ENCODE peak calls at places on chromosomes 2 and 18, in six cellular contexts. One of them, this sample, is unnamed.

GRCh38 chr2:66521459-66521858 is 86.5 kb downstream of the MEIS1 start:
- DNase-seq in stimulated activated CD8-positive, alpha-beta memory T cell treated with anti-CD3 and anti-CD28 coated beads, Interleukin-4, amount 100 ng/mL, for 1 hour: no peak
- DNase-seq in cardiac muscle cell: no peak
- DNase-seq in activated T-cell treated with anti-CD3 and anti-CD28 coated beads for 1 hour: no peak
- DNase-seq in nephron progenitor cell: no peak
- DNase-seq in brain microvascular endothelial cell: no peak
- DNase-seq in this sample: no peak

GRCh38 chr18:74284501-74285004 is 7.2 kb downstream of the CYB5A start:
- DNase-seq in activated T-cell treated with anti-CD3 and anti-CD28 coated beads for 1 hour: no peak
- DNase-seq in cardiac muscle cell: peak; percentile 61
- DNase-seq in brain microvascular endothelial cell: no peak
- DNase-seq in stimulated activated CD8-positive, alpha-beta memory T cell treated with anti-CD3 and anti-CD28 coated beads, Interleukin-4, amount 100 ng/mL, for 1 hour: no peak
- DNase-seq in nephron progenitor cell: no peak
- DNase-seq in this sample: no peak

GRCh38 chr2:72095364-72095763 is 52.3 kb downstream of the CYP26B1 start:
- DNase-seq in stimulated activated CD8-positive, alpha-beta memory T cell treated with anti-CD3 and anti-CD28 coated beads, Interleukin-4, amount 100 ng/mL, for 1 hour: no peak
- DNase-seq in nephron progenitor cell: no peak
- DNase-seq in brain microvascular endothelial cell: no peak
- DNase-seq in cardiac muscle cell: no peak
- DNase-seq in activated T-cell treated with anti-CD3 and anti-CD28 coated beads for 1 hour: no peak
- DNase-seq in this sample: no peak

GRCh38 chr2:9467687-9468086 is 6.7 kb upstream of the IAH1 start:
- DNase-seq in activated T-cell treated with anti-CD3 and anti-CD28 coated beads for 1 hour: no peak
- DNase-seq in cardiac muscle cell: no peak
- DNase-seq in brain microvascular endothelial cell: no peak
- DNase-seq in nephron progenitor cell: no peak
- DNase-seq in stimulated activated CD8-positive, alpha-beta memory T cell treated with anti-CD3 and anti-CD28 coated beads, Interleukin-4, amount 100 ng/mL, for 1 hour: no peak
- DNase-seq in this sample: no peak

GRCh38 chr2:120683701-120684100 is 52.0 kb upstream of the GLI2 start:
- DNase-seq in activated T-cell treated with anti-CD3 and anti-CD28 coated beads for 1 hour: no peak
- DNase-seq in brain microvascular endothelial cell: no peak
- DNase-seq in stimulated activated CD8-positive, alpha-beta memory T cell treated with anti-CD3 and anti-CD28 coated beads, Interleukin-4, amount 100 ng/mL, for 1 hour: no peak
- DNase-seq in cardiac muscle cell: no peak
- DNase-seq in nephron progenitor cell: no peak
- DNase-seq in this sample: no peak

GRCh38 chr2:10303634-10304378 is 1.1 kb downstream of the HPCAL1 start:
- DNase-seq in nephron progenitor cell: peak; percentile 73
- DNase-seq in stimulated activated CD8-positive, alpha-beta memory T cell treated with anti-CD3 and anti-CD28 coated beads, Interleukin-4, amount 100 ng/mL, for 1 hour: peak; percentile 21
- DNase-seq in cardiac muscle cell: peak; percentile 64
- DNase-seq in brain microvascular endothelial cell: no peak
- DNase-seq in activated T-cell treated with anti-CD3 and anti-CD28 coated beads for 1 hour: peak; percentile 29
- DNase-seq in this sample: peak; percentile 69

GRCh38 chr18:60499675-60500074 is 127.1 kb upstream of the MC4R start:
- DNase-seq in brain microvascular endothelial cell: no peak
- DNase-seq in activated T-cell treated with anti-CD3 and anti-CD28 coated beads for 1 hour: no peak
- DNase-seq in cardiac muscle cell: no peak
- DNase-seq in nephron progenitor cell: no peak
- DNase-seq in stimulated activated CD8-positive, alpha-beta memory T cell treated with anti-CD3 and anti-CD28 coated beads, Interleukin-4, amount 100 ng/mL, for 1 hour: no peak
- DNase-seq in this sample: no peak

GRCh38 chr2:75162897-75163296 is 36.4 kb downstream of the TACR1 start:
- DNase-seq in brain microvascular endothelial cell: no peak
- DNase-seq in stimulated activated CD8-positive, alpha-beta memory T cell treated with anti-CD3 and anti-CD28 coated beads, Interleukin-4, amount 100 ng/mL, for 1 hour: no peak
- DNase-seq in cardiac muscle cell: no peak
- DNase-seq in activated T-cell treated with anti-CD3 and anti-CD28 coated beads for 1 hour: no peak
- DNase-seq in nephron progenitor cell: no peak
- DNase-seq in this sample: no peak

GRCh38 chr2:175964195-175964594 is 37.9 kb downstream of the LNPK start:
- DNase-seq in stimulated activated CD8-positive, alpha-beta memory T cell treated with anti-CD3 and anti-CD28 coated beads, Interleukin-4, amount 100 ng/mL, for 1 hour: no peak
- DNase-seq in cardiac muscle cell: no peak
- DNase-seq in activated T-cell treated with anti-CD3 and anti-CD28 coated beads for 1 hour: no peak
- DNase-seq in brain microvascular endothelial cell: no peak
- DNase-seq in nephron progenitor cell: no peak
- DNase-seq in this sample: no peak

GRCh38 chr18:33495278-33495677 is 54.8 kb upstream of the CCDC178 start:
- DNase-seq in activated T-cell treated with anti-CD3 and anti-CD28 coated beads for 1 hour: no peak
- DNase-seq in nephron progenitor cell: peak; percentile 29
- DNase-seq in cardiac muscle cell: peak; percentile 52
- DNase-seq in brain microvascular endothelial cell: peak; percentile 56
- DNase-seq in stimulated activated CD8-positive, alpha-beta memory T cell treated with anti-CD3 and anti-CD28 coated beads, Interleukin-4, amount 100 ng/mL, for 1 hour: no peak
- DNase-seq in this sample: peak; percentile 34

GRCh38 chr2:240921319-240922233 is 15.4 kb downstream of the CROCC2 start:
- DNase-seq in nephron progenitor cell: peak; percentile 3
- DNase-seq in cardiac muscle cell: peak; percentile 93
- DNase-seq in brain microvascular endothelial cell: peak; percentile 90
- DNase-seq in stimulated activated CD8-positive, alpha-beta memory T cell treated with anti-CD3 and anti-CD28 coated beads, Interleukin-4, amount 100 ng/mL, for 1 hour: no peak
- DNase-seq in activated T-cell treated with anti-CD3 and anti-CD28 coated beads for 1 hour: no peak
- DNase-seq in this sample: peak; percentile 6

GRCh38 chr18:8948471-8949149 is 153.9 kb upstream of the NDUFV2 start:
- DNase-seq in cardiac muscle cell: peak; percentile 74
- DNase-seq in stimulated activated CD8-positive, alpha-beta memory T cell treated with anti-CD3 and anti-CD28 coated beads, Interleukin-4, amount 100 ng/mL, for 1 hour: no peak
- DNase-seq in nephron progenitor cell: no peak
- DNase-seq in brain microvascular endothelial cell: peak; percentile 76
- DNase-seq in activated T-cell treated with anti-CD3 and anti-CD28 coated beads for 1 hour: no peak
- DNase-seq in this sample: no peak

GRCh38 chr2:128451084-128451483 is 132.4 kb upstream of the HS6ST1 start:
- DNase-seq in stimulated activated CD8-positive, alpha-beta memory T cell treated with anti-CD3 and anti-CD28 coated beads, Interleukin-4, amount 100 ng/mL, for 1 hour: no peak
- DNase-seq in cardiac muscle cell: no peak
- DNase-seq in nephron progenitor cell: no peak
- DNase-seq in activated T-cell treated with anti-CD3 and anti-CD28 coated beads for 1 hour: no peak
- DNase-seq in brain microvascular endothelial cell: no peak
- DNase-seq in this sample: peak; percentile 1

GRCh38 chr2:149169653-149170052 is 131.2 kb downstream of the LYPD6B start:
- DNase-seq in brain microvascular endothelial cell: no peak
- DNase-seq in activated T-cell treated with anti-CD3 and anti-CD28 coated beads for 1 hour: no peak
- DNase-seq in nephron progenitor cell: no peak
- DNase-seq in cardiac muscle cell: no peak
- DNase-seq in stimulated activated CD8-positive, alpha-beta memory T cell treated with anti-CD3 and anti-CD28 coated beads, Interleukin-4, amount 100 ng/mL, for 1 hour: no peak
- DNase-seq in this sample: no peak

GRCh38 chr2:171965661-171966060 is 34.1 kb upstream of the METAP1D start:
- DNase-seq in nephron progenitor cell: no peak
- DNase-seq in stimulated activated CD8-positive, alpha-beta memory T cell treated with anti-CD3 and anti-CD28 coated beads, Interleukin-4, amount 100 ng/mL, for 1 hour: no peak
- DNase-seq in brain microvascular endothelial cell: no peak
- DNase-seq in cardiac muscle cell: no peak
- DNase-seq in activated T-cell treated with anti-CD3 and anti-CD28 coated beads for 1 hour: no peak
- DNase-seq in this sample: no peak

GRCh38 chr2:212145111-212145510 is 393.5 kb downstream of the ERBB4 start:
- DNase-seq in activated T-cell treated with anti-CD3 and anti-CD28 coated beads for 1 hour: no peak
- DNase-seq in brain microvascular endothelial cell: peak; percentile 37
- DNase-seq in cardiac muscle cell: peak; percentile 34
- DNase-seq in nephron progenitor cell: no peak
- DNase-seq in stimulated activated CD8-positive, alpha-beta memory T cell treated with anti-CD3 and anti-CD28 coated beads, Interleukin-4, amount 100 ng/mL, for 1 hour: no peak
- DNase-seq in this sample: no peak

GRCh38 chr2:171810409-171810993 is 83.5 kb downstream of the SLC25A12 start:
- DNase-seq in cardiac muscle cell: peak; percentile 51
- DNase-seq in stimulated activated CD8-positive, alpha-beta memory T cell treated with anti-CD3 and anti-CD28 coated beads, Interleukin-4, amount 100 ng/mL, for 1 hour: no peak
- DNase-seq in nephron progenitor cell: no peak
- DNase-seq in brain microvascular endothelial cell: peak; percentile 12
- DNase-seq in activated T-cell treated with anti-CD3 and anti-CD28 coated beads for 1 hour: no peak
- DNase-seq in this sample: no peak

GRCh38 chr2:170878061-170878460 is 51.0 kb upstream of the GORASP2 start:
- DNase-seq in cardiac muscle cell: no peak
- DNase-seq in nephron progenitor cell: no peak
- DNase-seq in activated T-cell treated with anti-CD3 and anti-CD28 coated beads for 1 hour: no peak
- DNase-seq in brain microvascular endothelial cell: no peak
- DNase-seq in stimulated activated CD8-positive, alpha-beta memory T cell treated with anti-CD3 and anti-CD28 coated beads, Interleukin-4, amount 100 ng/mL, for 1 hour: no peak
- DNase-seq in this sample: no peak

GRCh38 chr2:202096736-202097135 is 23.7 kb downstream of the KIAA2012 start:
- DNase-seq in activated T-cell treated with anti-CD3 and anti-CD28 coated beads for 1 hour: no peak
- DNase-seq in cardiac muscle cell: no peak
- DNase-seq in nephron progenitor cell: no peak
- DNase-seq in brain microvascular endothelial cell: no peak
- DNase-seq in stimulated activated CD8-positive, alpha-beta memory T cell treated with anti-CD3 and anti-CD28 coated beads, Interleukin-4, amount 100 ng/mL, for 1 hour: no peak
- DNase-seq in this sample: no peak

GRCh38 chr18:67464499-67464898 is 52.0 kb downstream of the DSEL start:
- DNase-seq in activated T-cell treated with anti-CD3 and anti-CD28 coated beads for 1 hour: no peak
- DNase-seq in brain microvascular endothelial cell: no peak
- DNase-seq in cardiac muscle cell: no peak
- DNase-seq in stimulated activated CD8-positive, alpha-beta memory T cell treated with anti-CD3 and anti-CD28 coated beads, Interleukin-4, amount 100 ng/mL, for 1 hour: no peak
- DNase-seq in nephron progenitor cell: no peak
- DNase-seq in this sample: no peak

GRCh38 chr2:19757586-19757985 is 144.2 kb downstream of the TTC32 start:
- DNase-seq in stimulated activated CD8-positive, alpha-beta memory T cell treated with anti-CD3 and anti-CD28 coated beads, Interleukin-4, amount 100 ng/mL, for 1 hour: no peak
- DNase-seq in activated T-cell treated with anti-CD3 and anti-CD28 coated beads for 1 hour: no peak
- DNase-seq in nephron progenitor cell: no peak
- DNase-seq in cardiac muscle cell: no peak
- DNase-seq in brain microvascular endothelial cell: no peak
- DNase-seq in this sample: no peak

GRCh38 chr2:180516204-180516603 is 464.2 kb upstream of the UBE2E3 start:
- DNase-seq in activated T-cell treated with anti-CD3 and anti-CD28 coated beads for 1 hour: no peak
- DNase-seq in stimulated activated CD8-positive, alpha-beta memory T cell treated with anti-CD3 and anti-CD28 coated beads, Interleukin-4, amount 100 ng/mL, for 1 hour: no peak
- DNase-seq in cardiac muscle cell: no peak
- DNase-seq in brain microvascular endothelial cell: no peak
- DNase-seq in nephron progenitor cell: no peak
- DNase-seq in this sample: no peak

GRCh38 chr18:49547701-49548100 is 14.2 kb upstream of the LIPG start:
- DNase-seq in brain microvascular endothelial cell: no peak
- DNase-seq in nephron progenitor cell: no peak
- DNase-seq in cardiac muscle cell: peak; percentile 14
- DNase-seq in activated T-cell treated with anti-CD3 and anti-CD28 coated beads for 1 hour: no peak
- DNase-seq in stimulated activated CD8-positive, alpha-beta memory T cell treated with anti-CD3 and anti-CD28 coated beads, Interleukin-4, amount 100 ng/mL, for 1 hour: no peak
- DNase-seq in this sample: no peak

GRCh38 chr2:8528863-8529262 is 153.0 kb upstream of the ID2 start:
- DNase-seq in stimulated activated CD8-positive, alpha-beta memory T cell treated with anti-CD3 and anti-CD28 coated beads, Interleukin-4, amount 100 ng/mL, for 1 hour: no peak
- DNase-seq in nephron progenitor cell: no peak
- DNase-seq in brain microvascular endothelial cell: no peak
- DNase-seq in activated T-cell treated with anti-CD3 and anti-CD28 coated beads for 1 hour: no peak
- DNase-seq in cardiac muscle cell: no peak
- DNase-seq in this sample: no peak

GRCh38 chr2:2763998-2764355 is 432.9 kb upstream of the MYT1L start:
- DNase-seq in brain microvascular endothelial cell: no peak
- DNase-seq in stimulated activated CD8-positive, alpha-beta memory T cell treated with anti-CD3 and anti-CD28 coated beads, Interleukin-4, amount 100 ng/mL, for 1 hour: no peak
- DNase-seq in activated T-cell treated with anti-CD3 and anti-CD28 coated beads for 1 hour: no peak
- DNase-seq in cardiac muscle cell: no peak
- DNase-seq in nephron progenitor cell: no peak
- DNase-seq in this sample: no peak

GRCh38 chr2:48127612-48128191 is 221.4 kb upstream of the FBXO11 start:
- DNase-seq in nephron progenitor cell: no peak
- DNase-seq in cardiac muscle cell: no peak
- DNase-seq in activated T-cell treated with anti-CD3 and anti-CD28 coated beads for 1 hour: no peak
- DNase-seq in brain microvascular endothelial cell: no peak
- DNase-seq in stimulated activated CD8-positive, alpha-beta memory T cell treated with anti-CD3 and anti-CD28 coated beads, Interleukin-4, amount 100 ng/mL, for 1 hour: no peak
- DNase-seq in this sample: no peak

GRCh38 chr2:226508683-226509082 is 290.9 kb downstream of the IRS1 start:
- DNase-seq in cardiac muscle cell: peak; percentile 14
- DNase-seq in nephron progenitor cell: no peak
- DNase-seq in activated T-cell treated with anti-CD3 and anti-CD28 coated beads for 1 hour: no peak
- DNase-seq in brain microvascular endothelial cell: peak; percentile 31
- DNase-seq in stimulated activated CD8-positive, alpha-beta memory T cell treated with anti-CD3 and anti-CD28 coated beads, Interleukin-4, amount 100 ng/mL, for 1 hour: no peak
- DNase-seq in this sample: no peak

GRCh38 chr2:121283670-121284245 is 1.2 kb downstream of the TFCP2L1 start:
- DNase-seq in activated T-cell treated with anti-CD3 and anti-CD28 coated beads for 1 hour: no peak
- DNase-seq in stimulated activated CD8-positive, alpha-beta memory T cell treated with anti-CD3 and anti-CD28 coated beads, Interleukin-4, amount 100 ng/mL, for 1 hour: no peak
- DNase-seq in nephron progenitor cell: no peak
- DNase-seq in brain microvascular endothelial cell: no peak
- DNase-seq in cardiac muscle cell: no peak
- DNase-seq in this sample: peak; percentile 41

GRCh38 chr2:217415316-217415715 is 555.5 kb upstream of the TNP1 start:
- DNase-seq in stimulated activated CD8-positive, alpha-beta memory T cell treated with anti-CD3 and anti-CD28 coated beads, Interleukin-4, amount 100 ng/mL, for 1 hour: no peak
- DNase-seq in cardiac muscle cell: no peak
- DNase-seq in nephron progenitor cell: no peak
- DNase-seq in activated T-cell treated with anti-CD3 and anti-CD28 coated beads for 1 hour: no peak
- DNase-seq in brain microvascular endothelial cell: no peak
- DNase-seq in this sample: no peak

GRCh38 chr2:3355951-3356569 is 21.6 kb downstream of the EIPR1 start:
- DNase-seq in cardiac muscle cell: no peak
- DNase-seq in activated T-cell treated with anti-CD3 and anti-CD28 coated beads for 1 hour: no peak
- DNase-seq in brain microvascular endothelial cell: no peak
- DNase-seq in nephron progenitor cell: no peak
- DNase-seq in stimulated activated CD8-positive, alpha-beta memory T cell treated with anti-CD3 and anti-CD28 coated beads, Interleukin-4, amount 100 ng/mL, for 1 hour: no peak
- DNase-seq in this sample: no peak

GRCh38 chr2:226531061-226531460 is 268.6 kb downstream of the IRS1 start:
- DNase-seq in activated T-cell treated with anti-CD3 and anti-CD28 coated beads for 1 hour: no peak
- DNase-seq in cardiac muscle cell: no peak
- DNase-seq in nephron progenitor cell: no peak
- DNase-seq in brain microvascular endothelial cell: no peak
- DNase-seq in stimulated activated CD8-positive, alpha-beta memory T cell treated with anti-CD3 and anti-CD28 coated beads, Interleukin-4, amount 100 ng/mL, for 1 hour: no peak
- DNase-seq in this sample: no peak

GRCh38 chr2:239057533-239057932 is 209.6 kb downstream of the TWIST2 start:
- DNase-seq in cardiac muscle cell: peak; percentile 30
- DNase-seq in nephron progenitor cell: no peak
- DNase-seq in stimulated activated CD8-positive, alpha-beta memory T cell treated with anti-CD3 and anti-CD28 coated beads, Interleukin-4, amount 100 ng/mL, for 1 hour: no peak
- DNase-seq in activated T-cell treated with anti-CD3 and anti-CD28 coated beads for 1 hour: no peak
- DNase-seq in brain microvascular endothelial cell: peak; percentile 33
- DNase-seq in this sample: no peak

GRCh38 chr2:143371616-143372015 is 242.4 kb downstream of the ARHGAP15 start:
- DNase-seq in brain microvascular endothelial cell: no peak
- DNase-seq in nephron progenitor cell: no peak
- DNase-seq in cardiac muscle cell: peak; percentile 2
- DNase-seq in stimulated activated CD8-positive, alpha-beta memory T cell treated with anti-CD3 and anti-CD28 coated beads, Interleukin-4, amount 100 ng/mL, for 1 hour: no peak
- DNase-seq in activated T-cell treated with anti-CD3 and anti-CD28 coated beads for 1 hour: no peak
- DNase-seq in this sample: no peak

GRCh38 chr18:57585421-57585820 is 1.1 kb downstream of the FECH start:
- DNase-seq in activated T-cell treated with anti-CD3 and anti-CD28 coated beads for 1 hour: no peak
- DNase-seq in nephron progenitor cell: no peak
- DNase-seq in cardiac muscle cell: peak; percentile 3
- DNase-seq in stimulated activated CD8-positive, alpha-beta memory T cell treated with anti-CD3 and anti-CD28 coated beads, Interleukin-4, amount 100 ng/mL, for 1 hour: no peak
- DNase-seq in brain microvascular endothelial cell: no peak
- DNase-seq in this sample: peak; percentile 57

GRCh38 chr2:145044506-145044905 is 524.6 kb upstream of the ZEB2 start:
- DNase-seq in activated T-cell treated with anti-CD3 and anti-CD28 coated beads for 1 hour: no peak
- DNase-seq in brain microvascular endothelial cell: no peak
- DNase-seq in cardiac muscle cell: no peak
- DNase-seq in stimulated activated CD8-positive, alpha-beta memory T cell treated with anti-CD3 and anti-CD28 coated beads, Interleukin-4, amount 100 ng/mL, for 1 hour: no peak
- DNase-seq in nephron progenitor cell: no peak
- DNase-seq in this sample: no peak

This sample was measured in HAP-1.